ENCODE peak calls at places on chromosomes 5 and 9, in four cellular contexts. D is left ventricle myocardium superior; W is activated naive CD8-positive, alpha-beta T cell treated with anti-CD3 and anti-CD28 coated beads for 36 hours; H is NCI-H1092. G is an unnamed sample.
A peak's percentile ranks its signal among the peaks of the same experiment; 100 is the strongest.

GRCh38 chr5:13997514-13997913 is 53.0 kb upstream of the DNAH5 start:
- DNase-seq in W (no peak), H (no peak), D (no peak), G (no peak)

GRCh38 chr5:124819201-124819600 is 72.8 kb upstream of the ZNF608 start:
- DNase-seq in D (no peak), W (no peak), H (no peak), G (no peak)

GRCh38 chr5:14953075-14953474 is 81.5 kb upstream of the ANKH start:
- DNase-seq in W (no peak), H (no peak), D (no peak), G (no peak)

GRCh38 chr5:146005723-146006122 is 69.3 kb downstream of the SH3RF2 start:
- DNase-seq in W (no peak), H (no peak), D (no peak), G (no peak)

GRCh38 chr9:122827759-122828090 is 663 bp downstream of the PDCL start:
- DNase-seq in D (no peak), W (no peak), H (no peak), G (no peak)

GRCh38 chr5:98769006-98769255 is 4.5 kb upstream of the RGMB start:
- DNase-seq in H (no peak), W (peak; percentile 48), D (peak; percentile 73), G (peak; percentile 50)

GRCh38 chr9:117414220-117414905 is 494 bp downstream of the ASTN2 start:
- DNase-seq in W (no peak), H (peak; percentile 37), D (peak; percentile 36), G (peak; percentile 62)

GRCh38 chr5:148393390-148393741 is 9.6 kb downstream of the FBXO38 start:
- DNase-seq in W (no peak), H (peak; percentile 71), D (no peak), G (no peak)

GRCh38 chr5:136032564-136032963 is 3.8 kb downstream of the TGFBI start:
- DNase-seq in D (no peak), H (no peak), W (no peak), G (no peak)

GRCh38 chr5:114952876-114953275 is 216.8 kb downstream of the TRIM36 start:
- DNase-seq in D (no peak), W (no peak), H (no peak), G (no peak)

GRCh38 chr5:151123897-151124751 is 33.5 kb downstream of the ANXA6 start:
- DNase-seq in W (peak; percentile 73), D (peak; percentile 77), H (peak; percentile 45), G (peak; percentile 72)

GRCh38 chr5:171907731-171908343 is 98.6 kb downstream of the FBXW11 start:
- DNase-seq in W (peak; percentile 35), H (peak; percentile 28), D (no peak), G (no peak)

GRCh38 chr5:142455856-142456255 is 131.0 kb upstream of the SPRY4 start:
- DNase-seq in D (no peak), W (no peak), H (no peak), G (no peak)

GRCh38 chr9:75229605-75230332 is 141.5 kb downstream of the OSTF1 start:
- DNase-seq in H (no peak), W (no peak), D (no peak), G (no peak)

GRCh38 chr5:138370537-138370936 is 18.1 kb downstream of the KDM3B start:
- DNase-seq in W (no peak), D (no peak), H (no peak), G (no peak)

GRCh38 chr5:29017501-29017900 is 1979.1 kb upstream of the CDH9 start:
- DNase-seq in D (no peak), W (no peak), H (no peak), G (no peak)

GRCh38 chr5:146662229-146662628 is 146.2 kb upstream of the GPR151 start:
- DNase-seq in H (no peak), W (no peak), D (no peak), G (no peak)

GRCh38 chr5:55223219-55223987 is 3.7 kb downstream of the MCIDAS start:
- DNase-seq in W (peak; percentile 34), D (no peak), H (no peak), G (no peak)